ENCODE peak calls at places on chromosomes 13 and 19, in six cellular contexts. E is astrocyte of the hippocampus, N is AG09319, I is ovary, L is LoVo, H is WTC11. A is an unnamed sample.

GRCh38 chr13:52869050-52869449 is 20.6 kb upstream of the PCDH8 start:
- DNase-seq in E (no peak), N (no peak), I (no peak), L (no peak), H (no peak), A (no peak)

GRCh38 chr19:45591004-45591637 is 6.5 kb upstream of the OPA3 start:
- DNase-seq in E (peak; percentile 57), N (no peak), I (no peak), L (peak; percentile 67), H (peak; percentile 84), A (peak; percentile 84)

GRCh38 chr13:111948811-111949210 is 118.1 kb upstream of the SOX1 start:
- DNase-seq in E (no peak), N (no peak), I (no peak), L (no peak), H (no peak), A (no peak)

GRCh38 chr19:1855828-1856255 is 7.5 kb downstream of the KLF16 start:
- DNase-seq in E (no peak), N (no peak), I (no peak), L (no peak), H (no peak), A (no peak)

GRCh38 chr13:113178070-113178895 is 19.8 kb downstream of the PROZ start:
- DNase-seq in E (peak; percentile 92), N (peak; percentile 77), I (no peak), L (no peak), H (no peak), A (no peak)

GRCh38 chr13:24100152-24100551 is 60.4 kb upstream of the SPATA13 start:
- DNase-seq in E (no peak), N (no peak), I (no peak), L (no peak), H (no peak), A (no peak)

GRCh38 chr13:111474136-111475002 is 153.9 kb downstream of the TEX29 start:
- DNase-seq in E (peak; percentile 66), N (no peak), I (no peak), L (peak; percentile 49), H (no peak), A (peak; percentile 82)

GRCh38 chr13:74132768-74133656 is 1.2 kb downstream of the KLF12 start:
- DNase-seq in E (peak; percentile 70), N (no peak), I (peak; percentile 31), L (no peak), H (peak; percentile 38), A (no peak)

GRCh38 chr13:50374517-50374916 is 359.3 kb downstream of the KCNRG start:
- DNase-seq in E (no peak), N (no peak), I (no peak), L (no peak), H (no peak), A (no peak)

GRCh38 chr13:98942997-98943396 is 34.9 kb downstream of the DOCK9 start:
- DNase-seq in E (no peak), N (no peak), I (no peak), L (no peak), H (no peak), A (no peak)

GRCh38 chr13:35144496-35144895 is 202.4 kb downstream of the NBEA start:
- DNase-seq in E (peak; percentile 36), N (no peak), I (no peak), L (no peak), H (no peak), A (no peak)

GRCh38 chr19:8307965-8308866 is at the start of gene CD320:
- DNase-seq in E (peak; percentile 97), N (peak; percentile 72), I (peak; percentile 87), L (peak; percentile 93), H (peak; percentile 87), A (peak; percentile 97)

GRCh38 chr19:12996542-12997094 is 1.3 kb downstream of the NFIX start:
- DNase-seq in E (peak; percentile 71), N (no peak), I (no peak), L (no peak), H (peak; percentile 68), A (peak; percentile 69)

GRCh38 chr13:27379694-27380596 is 44.5 kb upstream of the GTF3A start:
- DNase-seq in E (peak; percentile 83), N (no peak), I (peak; percentile 43), L (peak; percentile 43), H (peak; percentile 85), A (peak; percentile 74)

GRCh38 chr13:114118763-114119123 is 13.7 kb downstream of the RASA3 start:
- DNase-seq in E (peak; percentile 63), N (no peak), I (no peak), L (no peak), H (no peak), A (no peak)

GRCh38 chr19:6018786-6019185 is 40.8 kb upstream of the RANBP3 start:
- DNase-seq in E (no peak), N (no peak), I (no peak), L (no peak), H (peak; percentile 79), A (peak; percentile 88)

GRCh38 chr13:21385710-21386109 is 73.4 kb downstream of the ZDHHC20 start:
- DNase-seq in E (no peak), N (no peak), I (no peak), L (no peak), H (no peak), A (no peak)

GRCh38 chr19:3778899-3779723 is 7.1 kb downstream of the MATK start:
- DNase-seq in E (no peak), N (no peak), I (no peak), L (no peak), H (no peak), A (peak; percentile 31)

GRCh38 chr13:68440874-68441273 is 1210.7 kb upstream of the PCDH9 start:
- DNase-seq in E (no peak), N (no peak), I (no peak), L (no peak), H (no peak), A (no peak)

GRCh38 chr19:30076751-30077670 is 135.0 kb downstream of the URI1 start:
- DNase-seq in E (no peak), N (no peak), I (no peak), L (no peak), H (no peak), A (no peak)